ENCODE peak calls at places on chromosomes 4 and X, in five cellular contexts. One of them, this sample, is unnamed.

GRCh38 chrX:153969904-153970397 is 1.7 kb downstream of the HCFC1 start:
- DNase-seq in stimulated activated CD4-positive, alpha-beta T cell treated with anti-CD3 and anti-CD28 coated beads, TNF-alpha, amount 100 ng/mL, for 48 hours: no peak
- DNase-seq in coronary artery: no peak
- DNase-seq in psoas muscle: no peak
- DNase-seq in activated effector memory CD4-positive, alpha-beta T cell treated with Interleukin-2 at 50 U/mL for 16 hours: no peak
- DNase-seq in this sample: no peak

GRCh38 chr4:74223098-74223497 is 65.2 kb downstream of the MTHFD2L start:
- DNase-seq in psoas muscle: no peak
- DNase-seq in stimulated activated CD4-positive, alpha-beta T cell treated with anti-CD3 and anti-CD28 coated beads, TNF-alpha, amount 100 ng/mL, for 48 hours: no peak
- DNase-seq in activated effector memory CD4-positive, alpha-beta T cell treated with Interleukin-2 at 50 U/mL for 16 hours: no peak
- DNase-seq in coronary artery: no peak
- DNase-seq in this sample: no peak

GRCh38 chr4:110109455-110109854 is 89.0 kb downstream of the ELOVL6 start:
- DNase-seq in activated effector memory CD4-positive, alpha-beta T cell treated with Interleukin-2 at 50 U/mL for 16 hours: no peak
- DNase-seq in psoas muscle: no peak
- DNase-seq in stimulated activated CD4-positive, alpha-beta T cell treated with anti-CD3 and anti-CD28 coated beads, TNF-alpha, amount 100 ng/mL, for 48 hours: no peak
- DNase-seq in coronary artery: no peak
- DNase-seq in this sample: no peak

GRCh38 chr4:151753056-151753455 is 7.8 kb downstream of the GATB start:
- DNase-seq in stimulated activated CD4-positive, alpha-beta T cell treated with anti-CD3 and anti-CD28 coated beads, TNF-alpha, amount 100 ng/mL, for 48 hours: peak
- DNase-seq in coronary artery: no peak
- DNase-seq in activated effector memory CD4-positive, alpha-beta T cell treated with Interleukin-2 at 50 U/mL for 16 hours: no peak
- DNase-seq in psoas muscle: no peak
- DNase-seq in this sample: no peak

GRCh38 chr4:74504212-74504611 is 59.3 kb downstream of the AREG start:
- DNase-seq in stimulated activated CD4-positive, alpha-beta T cell treated with anti-CD3 and anti-CD28 coated beads, TNF-alpha, amount 100 ng/mL, for 48 hours: no peak
- DNase-seq in coronary artery: no peak
- DNase-seq in activated effector memory CD4-positive, alpha-beta T cell treated with Interleukin-2 at 50 U/mL for 16 hours: no peak
- DNase-seq in psoas muscle: no peak
- DNase-seq in this sample: no peak

GRCh38 chrX:118632862-118633261 is 94.5 kb upstream of the IL13RA1 start:
- DNase-seq in psoas muscle: no peak
- DNase-seq in stimulated activated CD4-positive, alpha-beta T cell treated with anti-CD3 and anti-CD28 coated beads, TNF-alpha, amount 100 ng/mL, for 48 hours: no peak
- DNase-seq in activated effector memory CD4-positive, alpha-beta T cell treated with Interleukin-2 at 50 U/mL for 16 hours: no peak
- DNase-seq in coronary artery: no peak
- DNase-seq in this sample: no peak

GRCh38 chrX:154019633-154020499 is at the start of gene IRAK1:
- DNase-seq in psoas muscle: peak
- DNase-seq in activated effector memory CD4-positive, alpha-beta T cell treated with Interleukin-2 at 50 U/mL for 16 hours: peak
- DNase-seq in coronary artery: no peak
- DNase-seq in stimulated activated CD4-positive, alpha-beta T cell treated with anti-CD3 and anti-CD28 coated beads, TNF-alpha, amount 100 ng/mL, for 48 hours: no peak
- DNase-seq in this sample: peak

GRCh38 chr4:134388351-134388750 is 186.8 kb upstream of the PABPC4L start:
- DNase-seq in psoas muscle: no peak
- DNase-seq in activated effector memory CD4-positive, alpha-beta T cell treated with Interleukin-2 at 50 U/mL for 16 hours: no peak
- DNase-seq in stimulated activated CD4-positive, alpha-beta T cell treated with anti-CD3 and anti-CD28 coated beads, TNF-alpha, amount 100 ng/mL, for 48 hours: no peak
- DNase-seq in coronary artery: no peak
- DNase-seq in this sample: no peak

GRCh38 chr4:110666030-110666429 is 43.2 kb upstream of the PITX2 start:
- DNase-seq in stimulated activated CD4-positive, alpha-beta T cell treated with anti-CD3 and anti-CD28 coated beads, TNF-alpha, amount 100 ng/mL, for 48 hours: no peak
- DNase-seq in psoas muscle: no peak
- DNase-seq in activated effector memory CD4-positive, alpha-beta T cell treated with Interleukin-2 at 50 U/mL for 16 hours: no peak
- DNase-seq in coronary artery: no peak
- DNase-seq in this sample: no peak

GRCh38 chr4:48275247-48275646 is 5.6 kb upstream of the TEC start:
- DNase-seq in stimulated activated CD4-positive, alpha-beta T cell treated with anti-CD3 and anti-CD28 coated beads, TNF-alpha, amount 100 ng/mL, for 48 hours: no peak
- DNase-seq in psoas muscle: no peak
- DNase-seq in coronary artery: no peak
- DNase-seq in activated effector memory CD4-positive, alpha-beta T cell treated with Interleukin-2 at 50 U/mL for 16 hours: no peak
- DNase-seq in this sample: no peak

GRCh38 chr4:80307183-80307735 is 28.3 kb upstream of the CFAP299 start:
- DNase-seq in coronary artery: no peak
- DNase-seq in stimulated activated CD4-positive, alpha-beta T cell treated with anti-CD3 and anti-CD28 coated beads, TNF-alpha, amount 100 ng/mL, for 48 hours: no peak
- DNase-seq in activated effector memory CD4-positive, alpha-beta T cell treated with Interleukin-2 at 50 U/mL for 16 hours: no peak
- DNase-seq in psoas muscle: no peak
- DNase-seq in this sample: no peak

GRCh38 chr4:75016472-75016871 is 83.6 kb downstream of the PARM1 start:
- DNase-seq in activated effector memory CD4-positive, alpha-beta T cell treated with Interleukin-2 at 50 U/mL for 16 hours: no peak
- DNase-seq in stimulated activated CD4-positive, alpha-beta T cell treated with anti-CD3 and anti-CD28 coated beads, TNF-alpha, amount 100 ng/mL, for 48 hours: no peak
- DNase-seq in psoas muscle: no peak
- DNase-seq in coronary artery: no peak
- DNase-seq in this sample: no peak

GRCh38 chr4:72468904-72469502 is 100.0 kb downstream of the ADAMTS3 start:
- DNase-seq in coronary artery: no peak
- DNase-seq in activated effector memory CD4-positive, alpha-beta T cell treated with Interleukin-2 at 50 U/mL for 16 hours: no peak
- DNase-seq in stimulated activated CD4-positive, alpha-beta T cell treated with anti-CD3 and anti-CD28 coated beads, TNF-alpha, amount 100 ng/mL, for 48 hours: no peak
- DNase-seq in psoas muscle: no peak
- DNase-seq in this sample: no peak

GRCh38 chr4:70623301-70623700 is 5.2 kb upstream of the ENAM start:
- DNase-seq in coronary artery: no peak
- DNase-seq in activated effector memory CD4-positive, alpha-beta T cell treated with Interleukin-2 at 50 U/mL for 16 hours: no peak
- DNase-seq in psoas muscle: no peak
- DNase-seq in stimulated activated CD4-positive, alpha-beta T cell treated with anti-CD3 and anti-CD28 coated beads, TNF-alpha, amount 100 ng/mL, for 48 hours: no peak
- DNase-seq in this sample: no peak

GRCh38 chrX:71859637-71860036 is 51.0 kb upstream of the NHSL2 start:
- DNase-seq in coronary artery: no peak
- DNase-seq in psoas muscle: no peak
- DNase-seq in activated effector memory CD4-positive, alpha-beta T cell treated with Interleukin-2 at 50 U/mL for 16 hours: no peak
- DNase-seq in stimulated activated CD4-positive, alpha-beta T cell treated with anti-CD3 and anti-CD28 coated beads, TNF-alpha, amount 100 ng/mL, for 48 hours: no peak
- DNase-seq in this sample: no peak

GRCh38 chrX:43693602-43694406 is 37.7 kb downstream of the MAOA start:
- DNase-seq in psoas muscle: no peak
- DNase-seq in stimulated activated CD4-positive, alpha-beta T cell treated with anti-CD3 and anti-CD28 coated beads, TNF-alpha, amount 100 ng/mL, for 48 hours: no peak
- DNase-seq in activated effector memory CD4-positive, alpha-beta T cell treated with Interleukin-2 at 50 U/mL for 16 hours: no peak
- DNase-seq in coronary artery: no peak
- DNase-seq in this sample: no peak

GRCh38 chr4:157204634-157205244 is 15.8 kb upstream of the GRIA2 start:
- DNase-seq in psoas muscle: no peak
- DNase-seq in stimulated activated CD4-positive, alpha-beta T cell treated with anti-CD3 and anti-CD28 coated beads, TNF-alpha, amount 100 ng/mL, for 48 hours: no peak
- DNase-seq in activated effector memory CD4-positive, alpha-beta T cell treated with Interleukin-2 at 50 U/mL for 16 hours: no peak
- DNase-seq in coronary artery: no peak
- DNase-seq in this sample: no peak

GRCh38 chr4:79757580-79757979 is 315.4 kb downstream of the ANTXR2 start:
- DNase-seq in activated effector memory CD4-positive, alpha-beta T cell treated with Interleukin-2 at 50 U/mL for 16 hours: no peak
- DNase-seq in psoas muscle: no peak
- DNase-seq in coronary artery: no peak
- DNase-seq in stimulated activated CD4-positive, alpha-beta T cell treated with anti-CD3 and anti-CD28 coated beads, TNF-alpha, amount 100 ng/mL, for 48 hours: no peak
- DNase-seq in this sample: no peak

GRCh38 chr4:185713272-185713671 is 98.7 kb downstream of the SORBS2 start:
- DNase-seq in stimulated activated CD4-positive, alpha-beta T cell treated with anti-CD3 and anti-CD28 coated beads, TNF-alpha, amount 100 ng/mL, for 48 hours: no peak
- DNase-seq in coronary artery: no peak
- DNase-seq in psoas muscle: no peak
- DNase-seq in activated effector memory CD4-positive, alpha-beta T cell treated with Interleukin-2 at 50 U/mL for 16 hours: no peak
- DNase-seq in this sample: no peak

GRCh38 chr4:7876096-7876993 is 63.3 kb downstream of the AFAP1 start:
- DNase-seq in activated effector memory CD4-positive, alpha-beta T cell treated with Interleukin-2 at 50 U/mL for 16 hours: peak
- DNase-seq in coronary artery: no peak
- DNase-seq in stimulated activated CD4-positive, alpha-beta T cell treated with anti-CD3 and anti-CD28 coated beads, TNF-alpha, amount 100 ng/mL, for 48 hours: no peak
- DNase-seq in psoas muscle: no peak
- DNase-seq in this sample: peak

GRCh38 chr4:113350576-113350975 is 301.1 kb downstream of the ANK2 start:
- DNase-seq in stimulated activated CD4-positive, alpha-beta T cell treated with anti-CD3 and anti-CD28 coated beads, TNF-alpha, amount 100 ng/mL, for 48 hours: no peak
- DNase-seq in activated effector memory CD4-positive, alpha-beta T cell treated with Interleukin-2 at 50 U/mL for 16 hours: no peak
- DNase-seq in coronary artery: no peak
- DNase-seq in psoas muscle: no peak
- DNase-seq in this sample: no peak

GRCh38 chrX:148784137-148784536 is 283.7 kb downstream of the AFF2 start:
- DNase-seq in psoas muscle: no peak
- DNase-seq in stimulated activated CD4-positive, alpha-beta T cell treated with anti-CD3 and anti-CD28 coated beads, TNF-alpha, amount 100 ng/mL, for 48 hours: no peak
- DNase-seq in activated effector memory CD4-positive, alpha-beta T cell treated with Interleukin-2 at 50 U/mL for 16 hours: no peak
- DNase-seq in coronary artery: no peak
- DNase-seq in this sample: no peak

GRCh38 chr4:177320721-177321120 is 11.0 kb downstream of the NEIL3 start:
- DNase-seq in activated effector memory CD4-positive, alpha-beta T cell treated with Interleukin-2 at 50 U/mL for 16 hours: no peak
- DNase-seq in psoas muscle: no peak
- DNase-seq in coronary artery: no peak
- DNase-seq in stimulated activated CD4-positive, alpha-beta T cell treated with anti-CD3 and anti-CD28 coated beads, TNF-alpha, amount 100 ng/mL, for 48 hours: no peak
- DNase-seq in this sample: no peak

GRCh38 chr4:47674173-47674572 is 163.7 kb downstream of the CORIN start:
- DNase-seq in activated effector memory CD4-positive, alpha-beta T cell treated with Interleukin-2 at 50 U/mL for 16 hours: no peak
- DNase-seq in coronary artery: no peak
- DNase-seq in psoas muscle: no peak
- DNase-seq in stimulated activated CD4-positive, alpha-beta T cell treated with anti-CD3 and anti-CD28 coated beads, TNF-alpha, amount 100 ng/mL, for 48 hours: no peak
- DNase-seq in this sample: no peak

GRCh38 chr4:72295966-72296557 is 264.3 kb downstream of the NPFFR2 start:
- DNase-seq in psoas muscle: no peak
- DNase-seq in coronary artery: no peak
- DNase-seq in activated effector memory CD4-positive, alpha-beta T cell treated with Interleukin-2 at 50 U/mL for 16 hours: no peak
- DNase-seq in stimulated activated CD4-positive, alpha-beta T cell treated with anti-CD3 and anti-CD28 coated beads, TNF-alpha, amount 100 ng/mL, for 48 hours: no peak
- DNase-seq in this sample: no peak

This sample was measured in activated T-helper 1 cell treated with Interleukin-2 at 50 U/mL for 16 hours.